ENCODE peak calls at places on chromosomes 11 and 22, in four cellular contexts. Z is SK-N-SH, S is T47D, Y is HCT116. V is an unnamed sample.

GRCh38 chr11:106231591-106231990 is 154.1 kb downstream of the AASDHPPT start:
- DNase-seq in Z (no peak), S (no peak), Y (no peak), V (no peak)

GRCh38 chr11:34789196-34789834 is 126.9 kb downstream of the APIP start:
- DNase-seq in Z (no peak), S (no peak), Y (no peak), V (no peak)

GRCh38 chr11:32148824-32149223 is 58.0 kb downstream of the RCN1 start:
- DNase-seq in Z (no peak), S (no peak), Y (no peak), V (no peak)

GRCh38 chr11:65446446-65447277 is 24.1 kb downstream of the NEAT1 start:
- DNase-seq in Z (no peak), S (no peak), Y (no peak), V (no peak)

GRCh38 chr11:26522912-26523610 is 49.0 kb downstream of the MUC15 start:
- DNase-seq in Z (no peak), S (no peak), Y (no peak), V (peak; percentile 21)

GRCh38 chr11:112167145-112167544 is at the start of gene TEX12:
- DNase-seq in Z (no peak), S (no peak), Y (no peak), V (no peak)

GRCh38 chr11:44266056-44266780 is 43.7 kb downstream of the ALX4 start:
- DNase-seq in Z (no peak), S (no peak), Y (no peak), V (no peak)

GRCh38 chr11:105609832-105610781 is at the start of gene GRIA4:
- DNase-seq in Z (peak; percentile 79), S (no peak), Y (no peak), V (no peak)

GRCh38 chr11:70034740-70035365 is 43.3 kb upstream of the ANO1 start:
- DNase-seq in Z (no peak), S (no peak), Y (no peak), V (no peak)

GRCh38 chr11:109241988-109242387 is 180.0 kb upstream of the C11orf87 start:
- DNase-seq in Z (no peak), S (no peak), Y (no peak), V (no peak)

GRCh38 chr11:61961570-61962212 is 5.7 kb downstream of the FTH1 start:
- DNase-seq in Z (no peak), S (no peak), Y (no peak), V (no peak)

GRCh38 chr11:40328890-40329617 is 1130.4 kb downstream of the LRRC4C start:
- DNase-seq in Z (peak; percentile 8), S (peak; percentile 54), Y (no peak), V (no peak)

GRCh38 chr11:118634435-118635236 is 27.2 kb downstream of the PHLDB1 start:
- DNase-seq in Z (peak; percentile 69), S (peak; percentile 70), Y (no peak), V (peak; percentile 80)

GRCh38 chr11:94128746-94129504 is at the start of gene PANX1:
- DNase-seq in Z (peak; percentile 90), S (peak; percentile 79), Y (peak; percentile 54), V (no peak)

GRCh38 chr11:61763930-61764605 is 11.6 kb downstream of the MYRF start:
- DNase-seq in Z (no peak), S (no peak), Y (no peak), V (peak; percentile 43)

GRCh38 chr11:35470616-35471015 is 51.3 kb upstream of the SLC1A2 start:
- DNase-seq in Z (no peak), S (no peak), Y (no peak), V (peak; percentile 8)

GRCh38 chr11:119673389-119674336 is 55.3 kb downstream of the NECTIN1 start:
- DNase-seq in Z (no peak), S (no peak), Y (no peak), V (no peak)

GRCh38 chr22:38850941-38851849 is 7.4 kb upstream of the NPTXR start:
- DNase-seq in Z (no peak), S (no peak), Y (peak; percentile 46), V (no peak)

GRCh38 chr11:121485221-121485620 is 32.5 kb upstream of the SORL1-AS1 start:
- DNase-seq in Z (no peak), S (no peak), Y (no peak), V (no peak)

GRCh38 chr11:134170177-134170908 is 53.4 kb downstream of the NCAPD3 start:
- DNase-seq in Z (no peak), S (no peak), Y (no peak), V (no peak)
- TF ChIP-seq JUND in Z (no peak), S (no peak), Y (no peak), V (no peak)

GRCh38 chr11:18245396-18245795 is 3.1 kb downstream of the SAA2 start:
- DNase-seq in Z (no peak), S (no peak), Y (no peak), V (no peak)

GRCh38 chr11:18253778-18254338 is 5.4 kb upstream of the SAA2 start:
- DNase-seq in Z (no peak), S (no peak), Y (no peak), V (no peak)

GRCh38 chr11:18253222-18253621 is 4.8 kb upstream of the SAA2 start:
- DNase-seq in Z (no peak), S (no peak), Y (peak; percentile 8), V (no peak)

GRCh38 chr11:18243783-18244362 is 4.6 kb downstream of the SAA2 start:
- DNase-seq in Z (peak; percentile 53), S (peak; percentile 15), Y (peak; percentile 63), V (peak; percentile 19)

GRCh38 chr11:18248561-18248960 is at the start of gene SAA2:
- DNase-seq in Z (no peak), S (no peak), Y (no peak), V (no peak)
- TF ChIP-seq JUND in Z (no peak), S (no peak), Y (no peak), V (no peak)

GRCh38 chr11:33376331-33377099 is 119.3 kb downstream of the HIPK3 start:
- DNase-seq in Z (peak; percentile 85), S (no peak), Y (no peak), V (peak; percentile 70)
- TF ChIP-seq JUND in Z (no peak), S (no peak), Y (no peak), V (no peak)

GRCh38 chr11:57482782-57483569 is 22.6 kb downstream of the RTN4RL2 start:
- DNase-seq in Z (peak; percentile 96), S (no peak), Y (no peak), V (peak; percentile 91)
- TF ChIP-seq JUND in Z (no peak), S (no peak), Y (no peak), V (no peak)

GRCh38 chr11:113603277-113604059 is 102.6 kb downstream of the TMPRSS5 start:
- DNase-seq in Z (no peak), S (no peak), Y (no peak), V (no peak)
- TF ChIP-seq JUND in Z (no peak), S (no peak), Y (no peak), V (no peak)

GRCh38 chr22:21064917-21065864 is 19.4 kb downstream of the LRRC74B start:
- DNase-seq in Z (no peak), S (no peak), Y (no peak), V (no peak)
- TF ChIP-seq JUND in Z (no peak), S (no peak), Y (no peak), V (no peak)

GRCh38 chr11:104324276-104324675 is 160.3 kb upstream of the PDGFD start:
- DNase-seq in Z (no peak), S (no peak), Y (no peak), V (no peak)
- TF ChIP-seq JUND in Z (no peak), S (no peak), Y (no peak), V (no peak)

GRCh38 chr22:40853961-40854360 is 2.5 kb downstream of the ST13 start:
- DNase-seq in Z (peak; percentile 0), S (no peak), Y (no peak), V (no peak)
- TF ChIP-seq JUND in Z (no peak), S (no peak), Y (no peak), V (no peak)

DNA sequence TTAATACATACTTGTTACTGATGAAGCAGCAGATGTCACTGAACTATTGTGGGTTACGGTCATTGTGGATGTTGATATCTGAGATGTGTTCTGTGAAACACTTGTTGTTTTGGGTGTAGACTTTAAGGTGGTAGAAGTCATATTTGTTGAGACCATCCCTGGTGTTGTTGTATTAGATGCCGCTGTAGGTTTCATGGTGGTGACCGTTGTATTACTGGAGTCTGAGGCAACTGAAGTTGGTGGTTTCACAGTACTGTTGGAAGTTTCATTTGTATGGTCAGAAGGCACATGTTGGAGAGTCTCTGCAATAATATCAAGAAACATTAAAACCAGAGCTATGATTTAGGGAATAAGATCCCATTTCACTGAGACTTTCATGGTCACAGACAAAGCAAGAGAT is 50.7 kb downstream of the TMEM123 start:
- DNase-seq in Z (no peak), S (no peak), Y (no peak), V (no peak)
- TF ChIP-seq JUND in Z (no peak), S (no peak), Y (no peak), V (no peak)

V was measured in H1.